ENCODE peak calls at places on chromosomes 2 and 18, in eight cellular contexts. T is myocyte, I is NCI-H2171, O is fibroblast of the aortic adventitia, S is T-helper 1 cell, P is adrenal gland, W is activated T-cell treated with anti-CD3 and anti-CD28 coated beads for 1 hour, D is Caki2. K is an unnamed sample.

GRCh38 chr2:114661926-114662670 is 219.7 kb downstream of the DPP10 start:
- DNase-seq in T (no peak), I (no peak), O (no peak), S (no peak), P (peak; percentile 51), W (no peak), D (no peak), K (no peak)

GRCh38 chr2:185219981-185220380 is 518.6 kb upstream of the FSIP2 start:
- DNase-seq in T (peak; percentile 72), I (peak; percentile 78), O (no peak), S (no peak), P (no peak), W (no peak), D (no peak), K (no peak)

GRCh38 chr2:24012521-24013245 is 2.8 kb downstream of the MFSD2B start:
- DNase-seq in T (no peak), I (no peak), O (no peak), S (no peak), P (no peak), W (no peak), D (no peak), K (no peak)

GRCh38 chr2:212727751-212728150 is 189.1 kb upstream of the ERBB4 start:
- DNase-seq in T (no peak), I (no peak), O (no peak), S (no peak), P (no peak), W (no peak), D (no peak), K (no peak)

GRCh38 chr2:183078467-183079334 is at the start of gene DUSP19:
- DNase-seq in T (peak; percentile 95), I (peak; percentile 72), O (peak; percentile 95), S (peak; percentile 76), P (peak; percentile 99), W (peak; percentile 66), D (peak; percentile 95), K (peak; percentile 98)

GRCh38 chr2:120308038-120308910 is 37.7 kb upstream of the INHBB start:
- DNase-seq in T (no peak), I (no peak), O (no peak), S (no peak), P (no peak), W (no peak), D (no peak), K (no peak)

GRCh38 chr2:213065583-213066444 is 85.6 kb downstream of the IKZF2 start:
- DNase-seq in T (no peak), I (peak; percentile 31), O (peak; percentile 70), S (no peak), P (peak; percentile 67), W (no peak), D (no peak), K (no peak)

GRCh38 chr2:10477443-10478297 is 29.5 kb upstream of the ODC1 start:
- DNase-seq in T (peak; percentile 19), I (no peak), O (no peak), S (no peak), P (no peak), W (no peak), D (no peak), K (no peak)

GRCh38 chr2:5409925-5410360 is 282.2 kb upstream of the SOX11 start:
- DNase-seq in T (no peak), I (peak; percentile 100), O (no peak), S (no peak), P (no peak), W (no peak), D (no peak), K (no peak)

GRCh38 chr2:203706403-203706802 is at the start of gene CD28:
- DNase-seq in T (no peak), I (no peak), O (no peak), S (peak; percentile 87), P (no peak), W (peak; percentile 71), D (no peak), K (no peak)

GRCh38 chr2:188475945-188476344 is 184.3 kb downstream of the GULP1 start:
- DNase-seq in T (peak; percentile 73), I (no peak), O (peak; percentile 7), S (no peak), P (no peak), W (no peak), D (peak; percentile 82), K (no peak)

GRCh38 chr2:225052703-225053102 is 10.4 kb upstream of the DOCK10 start:
- DNase-seq in T (no peak), I (no peak), O (no peak), S (peak; percentile 6), P (no peak), W (no peak), D (no peak), K (no peak)

GRCh38 chr2:23510471-23510870 is 125.5 kb downstream of the KLHL29 start:
- DNase-seq in T (no peak), I (no peak), O (no peak), S (no peak), P (no peak), W (no peak), D (no peak), K (no peak)

GRCh38 chr18:38996056-38996455 is 1430.5 kb upstream of the CELF4 start:
- DNase-seq in T (no peak), I (no peak), O (no peak), S (no peak), P (no peak), W (no peak), D (no peak), K (no peak)

GRCh38 chr2:240707046-240707756 is 15.5 kb downstream of the AQP12A start:
- DNase-seq in T (no peak), I (no peak), O (no peak), S (no peak), P (no peak), W (no peak), D (no peak), K (no peak)

GRCh38 chr2:64524604-64525322 is 635 bp downstream of the AFTPH start:
- DNase-seq in T (peak; percentile 35), I (peak; percentile 1), O (peak; percentile 5), S (peak; percentile 26), P (no peak), W (peak; percentile 14), D (no peak), K (no peak)

GRCh38 chr2:2547451-2547850 is 216.4 kb upstream of the MYT1L start:
- DNase-seq in T (no peak), I (no peak), O (no peak), S (no peak), P (no peak), W (no peak), D (no peak), K (no peak)

GRCh38 chr2:196739031-196739430 is 60.5 kb downstream of the GTF3C3 start:
- DNase-seq in T (no peak), I (no peak), O (no peak), S (no peak), P (no peak), W (no peak), D (no peak), K (no peak)

GRCh38 chr2:217928324-217929293 is 74.2 kb downstream of the TNS1 start:
- DNase-seq in T (no peak), I (no peak), O (no peak), S (no peak), P (no peak), W (no peak), D (no peak), K (no peak)

GRCh38 chr2:73993799-73994543 is 9.3 kb downstream of the TET3 start:
- DNase-seq in T (no peak), I (no peak), O (no peak), S (no peak), P (no peak), W (no peak), D (no peak), K (no peak)

GRCh38 chr2:200860092-200860795 is 4.2 kb downstream of the CLK1 start:
- DNase-seq in T (no peak), I (no peak), O (peak; percentile 74), S (peak; percentile 23), P (peak; percentile 87), W (no peak), D (no peak), K (no peak)

GRCh38 chr2:239348563-239349447 is 52.0 kb downstream of the HDAC4 start:
- DNase-seq in T (no peak), I (no peak), O (no peak), S (no peak), P (peak; percentile 84), W (no peak), D (no peak), K (no peak)

GRCh38 chr2:232485757-232486557 is 1.7 kb downstream of the ECEL1 start:
- DNase-seq in T (no peak), I (no peak), O (no peak), S (no peak), P (no peak), W (no peak), D (no peak), K (no peak)

GRCh38 chr18:79069792-79070151 is 578 bp downstream of the ATP9B start:
- DNase-seq in T (no peak), I (no peak), O (no peak), S (no peak), P (no peak), W (no peak), D (no peak), K (no peak)

GRCh38 chr18:24076950-24077349 is 61.9 kb upstream of the CABYR start:
- DNase-seq in T (no peak), I (peak; percentile 72), O (no peak), S (no peak), P (no peak), W (no peak), D (no peak), K (no peak)

GRCh38 chr2:86002375-86002774 is 103.3 kb downstream of the POLR1A start:
- DNase-seq in T (no peak), I (no peak), O (no peak), S (no peak), P (no peak), W (no peak), D (no peak), K (no peak)

GRCh38 chr18:63284861-63285260 is 34.7 kb downstream of the BCL2 start:
- DNase-seq in T (no peak), I (no peak), O (no peak), S (no peak), P (no peak), W (no peak), D (no peak), K (no peak)

GRCh38 chr18:34661464-34662087 is 48.5 kb upstream of the DTNA start:
- DNase-seq in T (peak; percentile 69), I (no peak), O (peak; percentile 63), S (no peak), P (no peak), W (no peak), D (peak; percentile 39), K (peak; percentile 55)

GRCh38 chr2:169716229-169716886 is 17.3 kb upstream of the KLHL23 start:
- DNase-seq in T (peak; percentile 52), I (no peak), O (peak; percentile 53), S (no peak), P (no peak), W (no peak), D (no peak), K (no peak)

GRCh38 chr2:117936871-117937428 is 76.9 kb downstream of the CCDC93 start:
- DNase-seq in T (no peak), I (no peak), O (peak; percentile 15), S (no peak), P (peak; percentile 79), W (no peak), D (no peak), K (no peak)

K was measured in iPS DF 6.9.